ENCODE peak calls at places on chromosomes 16 and 17, in six cellular contexts. P, Q, Y, F, D and I are unnamed samples.

GRCh38 chr17:73952498-73953205 is 250.8 kb upstream of the RPL38 start:
- DNase-seq in D (peak), Y (no peak), F (peak), Q (peak), P (no peak), I (no peak)

GRCh38 chr17:30334421-30334820 is 564 bp upstream of the TMIGD1 start:
- DNase-seq in F (no peak), D (no peak), Q (no peak), Y (peak), P (no peak), I (no peak)

GRCh38 chr16:48497932-48498760 is 111.8 kb downstream of the N4BP1 start:
- DNase-seq in Q (no peak), P (no peak), D (no peak), Y (no peak), F (no peak), I (no peak)

GRCh38 chr16:27369806-27370205 is 32.2 kb upstream of the IL21R start:
- DNase-seq in Q (no peak), P (no peak), Y (no peak), D (no peak), F (no peak), I (no peak)

GRCh38 chr17:81870978-81871386 is at the start of gene ARHGDIA:
- DNase-seq in F (no peak), P (no peak), Y (no peak), Q (no peak), D (no peak), I (no peak)

GRCh38 chr16:1871974-1872635 is at the start of gene MEIOB:
- DNase-seq in Q (peak), P (peak), F (no peak), D (no peak), Y (peak), I (peak)

GRCh38 chr16:11238272-11239202 is 17.5 kb downstream of the SOCS1 start:
- DNase-seq in D (no peak), P (no peak), Y (no peak), F (no peak), Q (no peak), I (no peak)

GRCh38 chr17:82845163-82845807 is 5.5 kb upstream of the ZNF750 start:
- DNase-seq in Q (no peak), F (no peak), D (no peak), P (no peak), Y (no peak), I (no peak)

GRCh38 chr16:28192811-28193529 is 18.8 kb downstream of the XPO6 start:
- DNase-seq in Y (no peak), P (peak), Q (peak), D (no peak), F (no peak), I (no peak)

GRCh38 chr16:19524866-19525723 is 1.4 kb downstream of the CCP110 start:
- DNase-seq in P (peak), Y (no peak), Q (no peak), F (no peak), D (no peak), I (peak)

GRCh38 chr17:67171560-67171959 is 73.4 kb downstream of the HELZ start:
- DNase-seq in D (no peak), P (no peak), Q (no peak), Y (no peak), F (no peak), I (no peak)

GRCh38 chr17:65902165-65902564 is 289.8 kb downstream of the CEP112 start:
- DNase-seq in P (no peak), F (no peak), Y (no peak), Q (no peak), D (no peak), I (peak)

GRCh38 chr17:66228887-66229782 is at the start of gene APOH:
- DNase-seq in Q (no peak), F (no peak), P (no peak), D (no peak), Y (no peak), I (no peak)

GRCh38 chr16:48537275-48537674 is 72.7 kb downstream of the N4BP1 start:
- DNase-seq in Q (no peak), P (no peak), F (no peak), D (no peak), Y (peak), I (no peak)

GRCh38 chr17:10843806-10844205 is 5.9 kb upstream of the PIRT start:
- DNase-seq in P (no peak), Y (no peak), D (no peak), Q (peak), F (no peak), I (no peak)

GRCh38 chr17:44608732-44609435 is 47.4 kb upstream of the MEIOC start:
- DNase-seq in D (no peak), P (no peak), F (no peak), Y (no peak), Q (no peak), I (no peak)

GRCh38 chr17:79624658-79625478 is 14.0 kb upstream of the RBFOX3 start:
- DNase-seq in D (no peak), F (no peak), Y (peak), Q (no peak), P (no peak), I (no peak)